ENCODE peak calls at places on chromosomes 1 and 21, in nine cellular contexts. T, A, V, U, H, D, I, O and M are unnamed samples.

GRCh38 chr1:211520641-211521040 is 28.7 kb upstream of the RD3 start:
- DNase-seq in T (peak), A (no peak), V (no peak), U (no peak), H (no peak), D (peak), I (no peak), O (no peak), M (no peak)

GRCh38 chr21:28397040-28397439 is 595.6 kb downstream of the LTN1 start:
- DNase-seq in T (no peak), A (no peak), V (no peak), U (no peak), H (no peak), D (no peak), I (no peak), O (no peak), M (no peak)

GRCh38 chr1:172145231-172145651 is 275.2 kb upstream of the C1orf105 start:
- DNase-seq in T (peak), A (no peak), V (no peak), U (peak), H (no peak), D (peak), I (no peak), O (no peak), M (peak)

GRCh38 chr1:53203466-53203865 is 6.8 kb downstream of the CPT2 start:
- DNase-seq in T (no peak), A (no peak), V (no peak), U (no peak), H (no peak), D (no peak), I (no peak), O (no peak), M (no peak)

GRCh38 chr1:52119722-52120121 is 22.2 kb upstream of the ZFYVE9 start:
- DNase-seq in T (no peak), A (no peak), V (no peak), U (no peak), H (no peak), D (peak), I (no peak), O (peak), M (no peak)

GRCh38 chr21:45313015-45313414 is 25.3 kb upstream of the POFUT2 start:
- DNase-seq in T (no peak), A (no peak), V (no peak), U (no peak), H (no peak), D (no peak), I (no peak), O (no peak), M (no peak)

GRCh38 chr1:86913399-86913895 is 479 bp downstream of the SELENOF start:
- DNase-seq in T (peak), A (peak), V (no peak), U (no peak), H (peak), D (peak), I (peak), O (peak), M (peak)

GRCh38 chr21:42309753-42310213 is 5.4 kb downstream of the TFF3 start:
- DNase-seq in T (peak), A (peak), V (peak), U (peak), H (peak), D (peak), I (peak), O (peak), M (peak)

GRCh38 chr21:45839274-45839673 is 142.3 kb upstream of the COL6A1 start:
- DNase-seq in T (peak), A (no peak), V (no peak), U (no peak), H (no peak), D (no peak), I (peak), O (no peak), M (no peak)

GRCh38 chr1:28592314-28593071 is 428 bp downstream of the RAB42 start:
- DNase-seq in T (peak), A (no peak), V (no peak), U (peak), H (no peak), D (peak), I (no peak), O (peak), M (peak)

GRCh38 chr1:4207842-4208692 is 308.0 kb upstream of the C1orf174 start:
- DNase-seq in T (no peak), A (no peak), V (no peak), U (no peak), H (no peak), D (no peak), I (no peak), O (no peak), M (no peak)

GRCh38 chr1:180953291-180953747 is 40.6 kb downstream of the KIAA1614 start:
- DNase-seq in T (peak), A (no peak), V (no peak), U (peak), H (peak), D (peak), I (peak), O (no peak), M (no peak)

GRCh38 chr1:2108213-2108876 is 58.1 kb downstream of the PRKCZ start:
- DNase-seq in T (peak), A (peak), V (peak), U (peak), H (no peak), D (peak), I (peak), O (peak), M (peak)

GRCh38 chr1:22709891-22710687 is 550 bp upstream of the EPHB2 start:
- DNase-seq in T (peak), A (peak), V (no peak), U (peak), H (no peak), D (peak), I (peak), O (peak), M (peak)

GRCh38 chr1:235557495-235557894 is 53.2 kb upstream of the B3GALNT2 start:
- DNase-seq in T (no peak), A (peak), V (no peak), U (no peak), H (no peak), D (peak), I (no peak), O (peak), M (no peak)

GRCh38 chr1:200143347-200143746 is 115.8 kb downstream of the NR5A2 start:
- DNase-seq in T (no peak), A (no peak), V (no peak), U (no peak), H (no peak), D (no peak), I (no peak), O (no peak), M (no peak)

GRCh38 chr1:74193908-74194307 is 4.1 kb downstream of the LRRIQ3 start:
- DNase-seq in T (peak), A (no peak), V (no peak), U (no peak), H (no peak), D (no peak), I (peak), O (no peak), M (no peak)

GRCh38 chr1:109131059-109131458 is 17.1 kb downstream of the ELAPOR1 start:
- DNase-seq in T (no peak), A (no peak), V (no peak), U (no peak), H (no peak), D (no peak), I (no peak), O (no peak), M (no peak)

GRCh38 chr1:41823453-41823852 is 95.3 kb downstream of the HIVEP3 start:
- DNase-seq in T (peak), A (no peak), V (no peak), U (no peak), H (no peak), D (peak), I (peak), O (peak), M (no peak)

GRCh38 chr1:240033406-240033805 is 58.3 kb upstream of the FMN2 start:
- DNase-seq in T (no peak), A (no peak), V (no peak), U (no peak), H (no peak), D (peak), I (no peak), O (no peak), M (no peak)

GRCh38 chr1:232880354-232880753 is 70.1 kb upstream of the NTPCR start:
- DNase-seq in T (peak), A (peak), V (peak), U (peak), H (no peak), D (peak), I (peak), O (peak), M (peak)

GRCh38 chr21:24395320-24395933 is 1211.9 kb downstream of the MRPL39 start:
- DNase-seq in T (no peak), A (no peak), V (no peak), U (no peak), H (no peak), D (no peak), I (no peak), O (no peak), M (no peak)

GRCh38 chr1:223180803-223181321 is 37.8 kb upstream of the TLR5 start:
- DNase-seq in T (peak), A (no peak), V (no peak), U (no peak), H (no peak), D (no peak), I (no peak), O (no peak), M (no peak)

GRCh38 chr1:8409107-8409506 is 91.2 kb downstream of the SLC45A1 start:
- DNase-seq in T (peak), A (peak), V (no peak), U (no peak), H (no peak), D (peak), I (peak), O (peak), M (peak)

GRCh38 chr1:2639607-2640521 is 7.0 kb upstream of the MMEL1 start:
- DNase-seq in T (no peak), A (no peak), V (no peak), U (no peak), H (no peak), D (no peak), I (no peak), O (no peak), M (peak)

GRCh38 chr1:54577612-54578011 is 29.6 kb downstream of the ACOT11 start:
- DNase-seq in T (no peak), A (no peak), V (no peak), U (no peak), H (no peak), D (no peak), I (no peak), O (no peak), M (peak)
- TF ChIP-seq EZH2phosphoT487 in T (no peak), A (no peak), V (no peak), U (no peak), H (no peak), D (no peak), I (no peak), O (no peak), M (no peak)

DNA sequence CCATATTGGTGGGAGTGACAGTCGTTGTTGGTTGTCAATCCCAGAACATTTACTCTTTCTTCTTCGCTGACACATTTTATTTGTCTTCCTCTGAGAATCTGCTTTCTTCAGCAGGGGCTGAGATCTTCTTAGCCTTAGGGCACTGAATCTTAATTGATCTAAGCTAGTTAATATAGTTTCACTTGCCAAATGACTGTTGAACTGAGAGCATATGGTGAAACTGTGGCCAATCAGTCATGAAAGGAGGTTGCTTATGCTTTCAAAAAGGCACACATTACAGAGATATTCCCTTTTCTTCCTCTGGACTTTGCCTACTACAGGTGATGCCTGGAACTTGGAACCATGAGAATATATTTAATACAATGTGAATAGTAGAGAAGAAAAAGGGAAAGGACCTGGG is 60.0 kb upstream of the KIAA0040 start:
- DNase-seq in T (no peak), A (no peak), V (no peak), U (no peak), H (no peak), D (no peak), I (no peak), O (no peak), M (no peak)
- TF ChIP-seq EZH2phosphoT487 in T (no peak), A (no peak), V (no peak), U (no peak), H (no peak), D (no peak), I (no peak), O (no peak), M (no peak)

GRCh38 chr1:201737350-201738060 is 91.5 kb upstream of the IPO9 start:
- DNase-seq in T (peak), A (no peak), V (no peak), U (no peak), H (no peak), D (peak), I (no peak), O (peak), M (peak)
- TF ChIP-seq EZH2phosphoT487 in T (no peak), A (no peak), V (no peak), U (no peak), H (no peak), D (no peak), I (no peak), O (no peak), M (no peak)

GRCh38 chr1:228369608-228370438 is 36.8 kb downstream of the TRIM11 start:
- DNase-seq in T (no peak), A (no peak), V (no peak), U (no peak), H (no peak), D (no peak), I (no peak), O (no peak), M (no peak)
- TF ChIP-seq EZH2phosphoT487 in T (no peak), A (no peak), V (no peak), U (no peak), H (no peak), D (no peak), I (no peak), O (no peak), M (no peak)